ENCODE peak calls at places on chromosomes 11 and 22, in four cellular contexts. G is neural progenitor cell, R is GM20000, L is AG04449. Y is an unnamed sample.

GRCh38 chr22:27718186-27719032 is 83.1 kb downstream of the MN1 start:
- DNase-seq in G (no peak), R (no peak), L (peak; percentile 73), Y (no peak)

GRCh38 chr11:61919113-61919840 is 1.9 kb upstream of the RAB3IL1 start:
- DNase-seq in G (no peak), R (peak; percentile 14), L (no peak), Y (no peak)

GRCh38 chr11:61309739-61310138 is 14.6 kb upstream of the VWCE start:
- DNase-seq in G (no peak), R (no peak), L (no peak), Y (no peak)

GRCh38 chr11:57182896-57183295 is 1.1 kb downstream of the LRRC55 start:
- DNase-seq in G (no peak), R (no peak), L (no peak), Y (no peak)

GRCh38 chr11:84648413-84648812 is 978.7 kb downstream of the DLG2 start:
- DNase-seq in G (peak; percentile 74), R (no peak), L (no peak), Y (no peak)

GRCh38 chr11:118659314-118659939 is 20.0 kb downstream of the TREH start:
- DNase-seq in G (peak; percentile 95), R (peak; percentile 89), L (no peak), Y (peak; percentile 94)

GRCh38 chr22:45999379-45999971 is 22.5 kb upstream of the WNT7B start:
- DNase-seq in G (no peak), R (no peak), L (no peak), Y (no peak)

GRCh38 chr11:2685051-2685450 is 14.7 kb downstream of the KCNQ1OT1 start:
- DNase-seq in G (no peak), R (no peak), L (no peak), Y (no peak)

GRCh38 chr11:65488273-65489058 is 10.4 kb upstream of the MALAT1 start:
- DNase-seq in G (no peak), R (no peak), L (no peak), Y (peak; percentile 31)

GRCh38 chr11:75873417-75874148 is 58.6 kb downstream of the UVRAG start:
- DNase-seq in G (peak; percentile 24), R (peak; percentile 70), L (no peak), Y (peak; percentile 52)

GRCh38 chr22:27918351-27919221 is 470 bp downstream of the PITPNB start:
- DNase-seq in G (peak; percentile 80), R (peak; percentile 53), L (no peak), Y (peak; percentile 69)

GRCh38 chr11:87597696-87598095 is 560.0 kb downstream of the TMEM135 start:
- DNase-seq in G (no peak), R (no peak), L (no peak), Y (no peak)

GRCh38 chr22:44659140-44659539 is 42.9 kb upstream of the PRR5 start:
- DNase-seq in G (no peak), R (no peak), L (no peak), Y (no peak)

GRCh38 chr11:13210424-13210823 is 67.2 kb upstream of the BMAL1 start:
- DNase-seq in G (peak; percentile 88), R (no peak), L (peak; percentile 34), Y (no peak)

GRCh38 chr11:15941206-15941770 is 415.1 kb downstream of the SOX6 start:
- DNase-seq in G (peak; percentile 62), R (peak; percentile 80), L (no peak), Y (peak; percentile 78)

GRCh38 chr11:130551388-130551787 is 102.9 kb downstream of the ADAMTS15 start:
- DNase-seq in G (no peak), R (no peak), L (no peak), Y (no peak)

GRCh38 chr22:46075764-46076531 is 74.4 kb upstream of the PPARA start:
- DNase-seq in G (no peak), R (no peak), L (no peak), Y (no peak)

GRCh38 chr22:21796863-21797262 is 61.3 kb upstream of the YPEL1 start:
- DNase-seq in G (no peak), R (no peak), L (no peak), Y (no peak)

GRCh38 chr22:24810043-24810749 is 4.2 kb downstream of the SGSM1 start:
- DNase-seq in G (peak; percentile 81), R (no peak), L (no peak), Y (no peak)

GRCh38 chr22:45602004-45602733 is 69.5 kb upstream of the ATXN10 start:
- DNase-seq in G (no peak), R (no peak), L (no peak), Y (no peak)

GRCh38 chr22:44460287-44461082 is 37.5 kb downstream of the RTL6 start:
- DNase-seq in G (no peak), R (no peak), L (no peak), Y (no peak)

GRCh38 chr11:70494559-70495350 is 96.4 kb downstream of the CTTN start:
- DNase-seq in G (no peak), R (no peak), L (no peak), Y (no peak)

GRCh38 chr22:40270031-40270430 is 76.3 kb upstream of the ADSL start:
- DNase-seq in G (no peak), R (no peak), L (no peak), Y (no peak)

GRCh38 chr22:38075961-38076360 is 8.0 kb downstream of the SLC16A8 start:
- DNase-seq in G (no peak), R (no peak), L (no peak), Y (no peak)

GRCh38 chr22:17811119-17811518 is 36.9 kb upstream of the BID start:
- DNase-seq in G (no peak), R (no peak), L (no peak), Y (no peak)

GRCh38 chr11:12871788-12872321 is 137.3 kb upstream of the RASSF10 start:
- DNase-seq in G (no peak), R (no peak), L (no peak), Y (no peak)

GRCh38 chr11:118415739-118416068 is 14.3 kb downstream of the ATP5MG start:
- DNase-seq in G (peak; percentile 29), R (no peak), L (peak; percentile 87), Y (no peak)

GRCh38 chr11:125874556-125875124 is 12.8 kb upstream of the HYLS1 start:
- DNase-seq in G (peak; percentile 89), R (peak; percentile 54), L (no peak), Y (peak; percentile 46)

GRCh38 chr11:107050126-107050525 is 31.9 kb upstream of the GUCY1A2 start:
- DNase-seq in G (no peak), R (no peak), L (no peak), Y (no peak)

GRCh38 chr22:37428649-37429586 is 1.6 kb upstream of the ELFN2 start:
- DNase-seq in G (peak; percentile 93), R (peak; percentile 88), L (no peak), Y (peak; percentile 78)

GRCh38 chr11:107508201-107508857 is 50.7 kb upstream of the CWF19L2 start:
- DNase-seq in G (no peak), R (no peak), L (no peak), Y (no peak)

GRCh38 chr11:74182635-74183034 is 11.5 kb downstream of the PPME1 start:
- DNase-seq in G (no peak), R (no peak), L (no peak), Y (no peak)

GRCh38 chr11:69874178-69874983 is 55.2 kb upstream of the FGF3 start:
- DNase-seq in G (no peak), R (no peak), L (no peak), Y (no peak)

GRCh38 chr11:35247863-35248262 is 108.9 kb downstream of the CD44 start:
- DNase-seq in G (no peak), R (no peak), L (no peak), Y (no peak)

GRCh38 chr11:71170619-71171018 is 81.8 kb downstream of the SHANK2 start:
- DNase-seq in G (no peak), R (no peak), L (no peak), Y (no peak)

GRCh38 chr11:105232021-105232420 is 92.5 kb upstream of the CARD18 start:
- DNase-seq in G (no peak), R (no peak), L (no peak), Y (no peak)

GRCh38 chr11:1691878-1692707 is 4.9 kb upstream of the KRTAP5-6 start:
- DNase-seq in G (no peak), R (no peak), L (no peak), Y (no peak)

GRCh38 chr11:116536416-116536815 is 236.4 kb downstream of the BUD13 start:
- DNase-seq in G (no peak), R (no peak), L (no peak), Y (no peak)

GRCh38 chr11:116537121-116537520 is 235.7 kb downstream of the BUD13 start:
- DNase-seq in G (no peak), R (no peak), L (no peak), Y (no peak)

GRCh38 chr11:116535120-116535519 is 237.7 kb downstream of the BUD13 start:
- DNase-seq in G (no peak), R (no peak), L (no peak), Y (no peak)

GRCh38 chr11:116534270-116534975 is 238.4 kb downstream of the BUD13 start:
- DNase-seq in G (no peak), R (no peak), L (no peak), Y (no peak)

DNA sequence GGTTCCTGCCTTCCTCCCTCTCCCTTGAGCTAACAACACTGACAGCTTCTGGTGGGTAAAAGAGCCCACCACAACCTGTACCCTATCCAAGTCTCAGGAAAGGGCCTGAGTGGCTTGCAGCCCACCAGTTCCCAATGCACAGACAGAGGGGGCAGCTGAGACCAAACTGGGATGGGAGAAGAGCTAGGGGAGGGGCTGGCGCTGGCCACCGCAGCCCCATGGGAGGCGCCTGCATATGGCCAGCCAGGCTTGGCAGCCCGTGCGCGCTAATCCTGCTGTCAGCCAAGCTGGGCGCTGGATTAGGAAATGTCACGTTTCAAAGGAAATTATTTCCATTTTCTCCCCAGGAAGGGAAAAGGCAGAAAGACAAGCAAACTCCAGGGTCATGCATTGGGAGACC is 236.8 kb downstream of the BUD13 start:
- DNase-seq in G (peak; percentile 38), R (no peak), L (no peak), Y (no peak)
- TF ChIP-seq CTCF in G (no peak), R (no peak), L (no peak), Y (no peak)

DNA sequence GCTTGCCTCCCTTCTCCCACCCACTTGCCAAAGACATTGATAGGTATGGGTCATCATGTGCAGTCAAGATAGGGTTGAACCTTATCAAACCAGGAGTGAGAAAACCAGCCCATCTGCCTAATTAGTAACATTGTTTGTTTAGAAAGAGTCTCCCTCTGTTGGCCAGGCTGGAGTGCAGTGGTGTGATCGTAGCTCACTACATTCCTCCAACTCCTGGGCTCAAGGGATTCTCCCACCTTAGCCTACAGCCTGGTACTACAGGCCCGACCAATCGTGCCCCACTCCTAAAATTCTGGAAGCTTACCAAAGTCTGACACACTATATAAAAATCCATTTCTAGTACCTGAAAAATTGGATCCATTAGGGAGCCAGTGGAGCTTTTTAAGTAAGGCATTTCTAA is 4.5 kb downstream of the C11orf71 start:
- DNase-seq in G (peak; percentile 35), R (no peak), L (no peak), Y (no peak)
- TF ChIP-seq CTCF in G (peak; percentile 50), R (no peak), L (peak; percentile 19), Y (peak; percentile 21)

GRCh38 chr22:42432818-42433217 is 615 bp upstream of the NFAM1 start:
- DNase-seq in G (peak; percentile 55), R (no peak), L (no peak), Y (no peak)
- TF ChIP-seq CTCF in G (no peak), R (no peak), L (no peak), Y (no peak)

GRCh38 chr11:129063118-129063517 is 120.4 kb upstream of the TP53AIP1 start:
- DNase-seq in G (no peak), R (no peak), L (no peak), Y (no peak)

GRCh38 chr11:129067454-129067853 is 124.7 kb downstream of the ARHGAP32 start:
- DNase-seq in G (no peak), R (no peak), L (no peak), Y (no peak)

GRCh38 chr11:129066229-129066628 is 123.6 kb upstream of the TP53AIP1 start:
- DNase-seq in G (no peak), R (no peak), L (no peak), Y (no peak)

GRCh38 chr11:129056916-129057315 is 114.2 kb upstream of the TP53AIP1 start:
- DNase-seq in G (no peak), R (no peak), L (no peak), Y (no peak)

GRCh38 chr11:129061466-129062194 is 119.0 kb upstream of the TP53AIP1 start:
- DNase-seq in G (no peak), R (no peak), L (no peak), Y (no peak)
- TF ChIP-seq CTCF in G (no peak), R (no peak), L (no peak), Y (no peak)